ENCODE peak calls at places on chromosome 2, in six cellular contexts. One of them, this sample, is unnamed.

GRCh38 chr2:48423376-48423775 is 106.6 kb upstream of the STON1 start:
- DNase-seq in spleen: no peak
- DNase-seq in RWPE1: peak
- DNase-seq in ELR: peak
- DNase-seq in endodermal cell: no peak
- DNase-seq in HCT116: no peak
- DNase-seq in this sample: peak

GRCh38 chr2:25419678-25420242 is 78.0 kb upstream of the DNMT3A start:
- DNase-seq in spleen: no peak
- DNase-seq in RWPE1: no peak
- DNase-seq in ELR: no peak
- DNase-seq in endodermal cell: no peak
- DNase-seq in HCT116: no peak
- DNase-seq in this sample: no peak

GRCh38 chr2:235148201-235149170 is 196.7 kb downstream of the SH3BP4 start:
- DNase-seq in spleen: no peak
- DNase-seq in RWPE1: no peak
- DNase-seq in ELR: no peak
- DNase-seq in endodermal cell: no peak
- DNase-seq in HCT116: no peak
- DNase-seq in this sample: no peak

GRCh38 chr2:225670111-225670974 is 270.8 kb downstream of the NYAP2 start:
- DNase-seq in spleen: no peak
- DNase-seq in RWPE1: peak
- DNase-seq in ELR: peak
- DNase-seq in endodermal cell: no peak
- DNase-seq in HCT116: peak
- DNase-seq in this sample: peak

GRCh38 chr2:143123911-143124310 is 5.3 kb upstream of the ARHGAP15 start:
- DNase-seq in spleen: no peak
- DNase-seq in RWPE1: no peak
- DNase-seq in ELR: no peak
- DNase-seq in endodermal cell: no peak
- DNase-seq in HCT116: no peak
- DNase-seq in this sample: no peak

GRCh38 chr2:206095925-206096324 is 10.0 kb upstream of the INO80D start:
- DNase-seq in spleen: no peak
- DNase-seq in RWPE1: no peak
- DNase-seq in ELR: no peak
- DNase-seq in endodermal cell: no peak
- DNase-seq in HCT116: no peak
- DNase-seq in this sample: no peak

GRCh38 chr2:228224410-228224809 is 42.9 kb upstream of the SPHKAP start:
- DNase-seq in spleen: no peak
- DNase-seq in RWPE1: no peak
- DNase-seq in ELR: peak
- DNase-seq in endodermal cell: no peak
- DNase-seq in HCT116: no peak
- DNase-seq in this sample: peak

GRCh38 chr2:45857848-45858520 is 206.5 kb downstream of the PRKCE start:
- DNase-seq in spleen: no peak
- DNase-seq in RWPE1: no peak
- DNase-seq in ELR: no peak
- DNase-seq in endodermal cell: no peak
- DNase-seq in HCT116: no peak
- DNase-seq in this sample: no peak

GRCh38 chr2:159484537-159484936 is 131.8 kb downstream of the BAZ2B start:
- DNase-seq in spleen: no peak
- DNase-seq in RWPE1: no peak
- DNase-seq in ELR: no peak
- DNase-seq in endodermal cell: no peak
- DNase-seq in HCT116: no peak
- DNase-seq in this sample: no peak

GRCh38 chr2:30692829-30693265 is 114.4 kb downstream of the CAPN13 start:
- DNase-seq in spleen: no peak
- DNase-seq in RWPE1: no peak
- DNase-seq in ELR: no peak
- DNase-seq in endodermal cell: no peak
- DNase-seq in HCT116: no peak
- DNase-seq in this sample: peak

This sample was measured in GM23248.